ENCODE peak calls at places on chromosomes 11 and 22, in six cellular contexts. D is IMR-90, Q is mesendoderm, C is neuronal stem cell, Y is mesenchymal stem cell, H is H1. R is an unnamed sample.
A peak's percentile ranks its signal among the peaks of the same experiment; 100 is the strongest.

GRCh38 chr11:15006139-15006759 is 34.1 kb upstream of the CALCA start:
- DNase-seq in D (peak; percentile 46), H (no peak), Y (peak; percentile 61), C (no peak), Q (peak; percentile 78), R (peak; percentile 73)

GRCh38 chr22:43796567-43796966 is 15.5 kb downstream of the EFCAB6 start:
- DNase-seq in Y (peak; percentile 15), D (peak; percentile 81), H (no peak), C (peak; percentile 18), Q (peak; percentile 54), R (peak; percentile 26)

GRCh38 chr11:94418123-94418770 is 17.0 kb upstream of the GPR83 start:
- DNase-seq in D (no peak), Q (no peak), Y (no peak), H (no peak), C (no peak), R (no peak)

GRCh38 chr22:47146941-47147340 is 384.5 kb downstream of the TBC1D22A start:
- DNase-seq in Y (no peak), H (no peak), D (no peak), C (no peak), Q (no peak), R (no peak)

GRCh38 chr11:11582261-11582701 is 39.5 kb downstream of the GALNT18 start:
- DNase-seq in C (no peak), Q (no peak), Y (no peak), H (no peak), D (no peak), R (no peak)

GRCh38 chr11:119169272-119169719 is 771 bp downstream of the NLRX1 start:
- DNase-seq in Q (peak; percentile 98), Y (no peak), H (peak; percentile 75), C (peak; percentile 33), D (no peak), R (peak; percentile 78)

GRCh38 chr22:39243443-39244072 is 1.2 kb downstream of the PDGFB start:
- DNase-seq in D (no peak), C (no peak), Y (peak; percentile 40), H (no peak), Q (peak; percentile 51), R (peak; percentile 55)

GRCh38 chr11:94169930-94170329 is 41.3 kb downstream of the PANX1 start:
- DNase-seq in Q (no peak), C (no peak), Y (no peak), H (no peak), D (no peak), R (no peak)

GRCh38 chr11:116641561-116642045 is 131.2 kb downstream of the BUD13 start:
- DNase-seq in Q (peak; percentile 60), Y (no peak), D (no peak), H (peak; percentile 39), C (peak; percentile 30), R (peak; percentile 59)

GRCh38 chr22:31605851-31606585 is 56.0 kb downstream of the PISD start:
- DNase-seq in Q (no peak), D (no peak), C (no peak), H (no peak), Y (no peak), R (peak; percentile 88)

GRCh38 chr22:37905534-37906363 is at the start of gene MICALL1:
- DNase-seq in C (no peak), Y (peak; percentile 72), Q (peak; percentile 79), D (peak; percentile 67), H (no peak), R (peak; percentile 62)

GRCh38 chr11:17845431-17845881 is 110.9 kb downstream of the KCNC1 start:
- DNase-seq in H (no peak), C (no peak), Q (no peak), D (peak; percentile 91), Y (peak; percentile 13), R (no peak)

GRCh38 chr11:86091566-86091965 is 22.7 kb upstream of the PICALM start:
- DNase-seq in Y (peak; percentile 62), Q (peak; percentile 32), H (no peak), C (no peak), D (peak; percentile 82), R (no peak)

GRCh38 chr11:57653162-57653561 is 3.5 kb upstream of the YPEL4 start:
- DNase-seq in D (no peak), H (no peak), C (no peak), Y (no peak), Q (no peak), R (no peak)

GRCh38 chr11:121439337-121439736 is 12.8 kb upstream of the SORL1 start:
- DNase-seq in C (no peak), H (no peak), D (no peak), Q (no peak), Y (no peak), R (no peak)

GRCh38 chr11:71215372-71215965 is 36.9 kb downstream of the SHANK2 start:
- DNase-seq in Y (no peak), H (no peak), Q (no peak), C (no peak), D (no peak), R (no peak)

GRCh38 chr11:121886005-121886739 is 229.8 kb downstream of the BLID start:
- DNase-seq in D (no peak), C (no peak), Q (no peak), H (no peak), Y (no peak), R (no peak)

GRCh38 chr11:74235121-74235520 is 64.0 kb downstream of the PPME1 start:
- DNase-seq in Y (no peak), Q (no peak), H (no peak), D (no peak), C (no peak), R (no peak)

GRCh38 chr11:76206327-76207081 is at the start of gene WNT11:
- DNase-seq in H (no peak), D (no peak), Q (peak; percentile 56), C (peak; percentile 76), Y (peak; percentile 43), R (peak; percentile 37)

GRCh38 chr22:38108561-38109319 is 1.7 kb downstream of the BAIAP2L2 start:
- DNase-seq in D (no peak), C (no peak), Y (no peak), Q (no peak), H (no peak), R (peak; percentile 23)

GRCh38 chr11:119806064-119806915 is 77.3 kb upstream of the NECTIN1 start:
- DNase-seq in D (no peak), Q (no peak), C (no peak), Y (no peak), H (no peak), R (no peak)

GRCh38 chr11:105144887-105145286 is 5.3 kb upstream of the CARD18 start:
- DNase-seq in Y (peak; percentile 75), Q (peak; percentile 2), C (no peak), D (peak; percentile 89), H (no peak), R (no peak)

GRCh38 chr11:76225122-76225584 is 18.9 kb upstream of the WNT11 start:
- DNase-seq in C (no peak), Y (no peak), Q (no peak), D (no peak), H (no peak), R (peak; percentile 27)

GRCh38 chr22:35938226-35938625 is 90.4 kb downstream of the RBFOX2 start:
- DNase-seq in Y (no peak), Q (no peak), C (no peak), H (no peak), D (no peak), R (no peak)

GRCh38 chr11:65125197-65126056 is 3.3 kb downstream of the MRPL49 start:
- DNase-seq in Q (no peak), C (no peak), D (no peak), H (no peak), Y (no peak), R (no peak)

GRCh38 chr11:29629281-29629680 is 387.5 kb downstream of the KCNA4 start:
- DNase-seq in Q (peak; percentile 23), H (no peak), Y (peak; percentile 65), C (no peak), D (no peak), R (peak; percentile 41)

GRCh38 chr22:46691571-46691970 is 46.5 kb downstream of the CERK start:
- DNase-seq in C (no peak), Y (no peak), D (no peak), Q (no peak), H (no peak), R (no peak)

GRCh38 chr11:1260023-1260501 is 37.2 kb downstream of the MUC5B start:
- DNase-seq in D (no peak), Y (peak; percentile 10), Q (peak; percentile 22), H (no peak), C (no peak), R (no peak)

GRCh38 chr11:69985654-69986420 is 92.3 kb upstream of the ANO1 start:
- DNase-seq in C (no peak), D (no peak), Y (no peak), H (no peak), Q (no peak), R (no peak)

GRCh38 chr22:19852177-19852781 is 2.4 kb downstream of the GNB1L start:
- DNase-seq in Q (no peak), H (no peak), C (no peak), Y (no peak), D (no peak), R (peak; percentile 18)

GRCh38 chr22:19854778-19855503 is at the start of the genes GNB1L and RTL10:
- DNase-seq in Y (peak; percentile 96), H (peak; percentile 70), C (peak; percentile 95), D (peak; percentile 96), Q (peak; percentile 97), R (peak; percentile 96)

GRCh38 chr22:19853058-19853878 is 1.4 kb downstream of the GNB1L start:
- DNase-seq in Q (no peak), D (no peak), H (no peak), C (no peak), Y (no peak), R (no peak)

GRCh38 chr22:19855504-19856409 is 1.1 kb upstream of the GNB1L start:
- DNase-seq in D (peak; percentile 35), C (no peak), H (no peak), Y (peak; percentile 46), Q (peak; percentile 53), R (peak; percentile 41)

GRCh38 chr22:19853879-19854777 is 546 bp downstream of the GNB1L start:
- DNase-seq in D (no peak), Y (no peak), C (no peak), Q (peak; percentile 34), H (no peak), R (no peak)
- H3K18ac ChIP-seq in D (peak overlapping the region; percentile 10), Y (peak overlapping the region; percentile 50), C (peak overlapping the region; percentile 98), Q (peak overlapping the region; percentile 29), H (peak overlapping the region; percentile 89), R (peak overlapping the region; percentile 94)

DNA sequence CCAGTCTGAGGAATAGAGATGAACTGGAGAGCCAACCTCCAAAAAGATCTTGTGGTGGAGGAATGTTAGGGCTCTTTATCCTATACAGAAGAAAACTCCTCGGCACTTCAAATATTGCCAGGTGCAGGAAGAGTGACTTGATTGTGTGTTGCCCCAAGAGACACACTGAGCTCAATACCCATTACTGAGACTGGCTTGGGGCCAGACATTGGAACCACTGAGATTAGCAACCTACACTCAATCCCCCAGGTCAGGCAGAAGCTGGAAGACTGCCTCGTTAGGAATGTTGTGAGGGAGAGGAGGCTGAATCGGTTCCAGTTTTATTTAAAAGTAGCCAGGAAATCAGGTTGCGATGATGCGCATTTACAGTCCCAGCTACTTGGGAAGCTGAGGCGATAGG is 2.4 kb upstream of the SGSM3 start:
- DNase-seq in D (no peak), H (no peak), C (no peak), Q (no peak), Y (no peak), R (no peak)
- H3K36me3 ChIP-seq in D (peaks cover 33% of the 10 kb centered on the region), H (peaks cover 64% of the 10 kb centered on the region), C (peaks cover 26% of the 10 kb centered on the region), Q (peaks cover 17% of the 10 kb centered on the region), Y (peaks cover 24% of the 10 kb centered on the region), R (peaks cover 19% of the 10 kb centered on the region)

GRCh38 chr11:36104660-36104992 is 160.8 kb downstream of the LDLRAD3 start:
- DNase-seq in D (no peak), C (no peak), H (no peak), Y (no peak), Q (no peak), R (no peak)
- H3K79me1 ChIP-seq in D (no peaks in the 10 kb centered on the region), C (peaks cover 2% of the 10 kb centered on the region), H (no peaks in the 10 kb centered on the region), Y (no peaks in the 10 kb centered on the region), Q (peaks cover 6% of the 10 kb centered on the region), R (no peaks in the 10 kb centered on the region)

GRCh38 chr22:33035276-33035863 is 22.8 kb downstream of the SYN3 start:
- DNase-seq in D (no peak), Y (no peak), Q (peak; percentile 68), C (no peak), H (no peak), R (no peak)
- H3K18ac ChIP-seq in D (no peak overlapping the region), Y (no peak overlapping the region), Q (no peak overlapping the region), C (no peak overlapping the region), H (no peak overlapping the region), R (no peak overlapping the region)

R was measured in trophoblast cell.